ENCODE peak calls at places on chromosomes 6 and 20, in five cellular contexts. D is PC-3, C is neural progenitor cell, Z is fibroblast of lung, I is astrocyte. R is an unnamed sample.

GRCh38 chr6:129686941-129687627 is 22.9 kb downstream of the ARHGAP18 start:
- DNase-seq in D (no peak), C (no peak), Z (no peak), I (peak), R (peak)

GRCh38 chr6:63355632-63356031 is 35.8 kb upstream of the LGSN start:
- DNase-seq in D (no peak), C (no peak), Z (no peak), I (no peak), R (no peak)

GRCh38 chr6:108731229-108731565 is 117.0 kb upstream of the ARMC2 start:
- DNase-seq in D (no peak), C (peak), Z (no peak), I (no peak), R (no peak)

GRCh38 chr20:7967199-7967844 is 27.1 kb upstream of the HAO1 start:
- DNase-seq in D (peak), C (no peak), Z (peak), I (peak), R (peak)

GRCh38 chr6:1346556-1347186 is 34.8 kb downstream of the FOXQ1 start:
- DNase-seq in D (no peak), C (no peak), Z (peak), I (no peak), R (peak)

GRCh38 chr6:32178547-32179440 is 589 bp downstream of the RNF5 start:
- DNase-seq in D (no peak), C (no peak), Z (no peak), I (no peak), R (peak)

GRCh38 chr6:69570126-69570525 is 226.7 kb downstream of the LMBRD1 start:
- DNase-seq in D (no peak), C (no peak), Z (no peak), I (peak), R (no peak)

GRCh38 chr20:32612831-32613595 is 27.9 kb upstream of the NOL4L start:
- DNase-seq in D (no peak), C (peak), Z (no peak), I (no peak), R (no peak)

GRCh38 chr6:167305796-167306195 is 14.7 kb downstream of the UNC93A start:
- DNase-seq in D (no peak), C (no peak), Z (no peak), I (no peak), R (no peak)

GRCh38 chr6:30947231-30947630 is 6.5 kb downstream of the MUCL3 start:
- DNase-seq in D (no peak), C (no peak), Z (no peak), I (no peak), R (no peak)

GRCh38 chr6:14781707-14782306 is 464.1 kb upstream of the JARID2 start:
- DNase-seq in D (no peak), C (no peak), Z (no peak), I (no peak), R (no peak)

GRCh38 chr6:131641554-131641953 is 4.5 kb downstream of the ENPP3 start:
- DNase-seq in D (no peak), C (no peak), Z (no peak), I (no peak), R (no peak)

GRCh38 chr6:111011360-111012142 is 29.7 kb downstream of the RPF2 start:
- DNase-seq in D (peak), C (peak), Z (peak), I (peak), R (peak)

GRCh38 chr20:50691585-50692552 is 527 bp upstream of the RIPOR3 start:
- DNase-seq in D (no peak), C (peak), Z (peak), I (peak), R (peak)

GRCh38 chr20:50689864-50690263 is 1.5 kb downstream of the RIPOR3 start:
- DNase-seq in D (no peak), C (no peak), Z (peak), I (no peak), R (peak)

GRCh38 chr20:50690979-50691584 is at the start of gene RIPOR3:
- DNase-seq in D (no peak), C (peak), Z (no peak), I (peak), R (peak)

GRCh38 chr20:50692553-50692933 is 1.2 kb upstream of the RIPOR3 start:
- DNase-seq in D (no peak), C (no peak), Z (no peak), I (no peak), R (no peak)

GRCh38 chr20:50690562-50690978 is 772 bp downstream of the RIPOR3 start:
- DNase-seq in D (no peak), C (peak), Z (no peak), I (no peak), R (no peak)
- TF ChIP-seq EZH2 in D (no peak), C (no peak), Z (no peak), I (no peak), R (no peak)

GRCh38 chr20:51695574-51696303 is 72.5 kb downstream of the ATP9A start:
- DNase-seq in D (peak), C (no peak), Z (peak), I (peak), R (peak)
- H3K9ac ChIP-seq in D (peak), C (no peak), Z (no peak), I (peak), R (peak)

GRCh38 chr20:49149281-49150045 is 38.7 kb downstream of the STAU1 start:
- DNase-seq in D (no peak), C (no peak), Z (no peak), I (no peak), R (peak)

GRCh38 chr20:49147269-49147668 is 40.9 kb downstream of the STAU1 start:
- DNase-seq in D (no peak), C (no peak), Z (no peak), I (no peak), R (no peak)

GRCh38 chr20:49146442-49146841 is 41.7 kb downstream of the STAU1 start:
- DNase-seq in D (no peak), C (no peak), Z (no peak), I (no peak), R (no peak)

GRCh38 chr20:49148601-49149000 is 39.5 kb downstream of the STAU1 start:
- DNase-seq in D (no peak), C (no peak), Z (no peak), I (no peak), R (no peak)

DNA sequence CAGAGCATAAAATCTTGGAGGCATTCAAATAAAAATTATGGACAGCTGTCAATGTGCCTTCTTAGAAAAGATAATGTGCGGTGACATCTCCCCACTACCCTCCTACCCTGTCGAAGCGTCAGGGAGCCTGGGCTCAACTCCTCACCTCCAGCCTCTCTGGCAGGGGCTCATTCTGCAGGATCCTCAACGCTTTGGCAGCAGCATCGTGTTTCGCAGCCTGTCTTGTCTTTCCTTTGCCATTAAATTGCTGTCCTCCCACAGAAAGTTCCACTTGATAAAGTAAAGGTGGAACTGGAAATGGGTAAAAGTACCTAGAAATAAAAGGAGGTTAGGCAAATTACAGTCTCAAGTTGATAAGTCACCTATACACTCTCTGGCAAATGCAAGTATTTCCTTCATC is 36.7 kb downstream of the STAU1 start:
- DNase-seq in D (no peak), C (no peak), Z (no peak), I (no peak), R (no peak)
- TF ChIP-seq EZH2 in D (no peak), C (no peak), Z (no peak), I (no peak), R (no peak)

GRCh38 chr20:35663516-35663812 is 1.2 kb downstream of the CPNE1 start:
- DNase-seq in D (peak), C (no peak), Z (no peak), I (peak), R (peak)

GRCh38 chr20:35661013-35661412 is 3.7 kb downstream of the CPNE1 start:
- DNase-seq in D (peak), C (no peak), Z (no peak), I (peak), R (peak)

GRCh38 chr20:35663813-35664543 is 722 bp downstream of the CPNE1 start:
- DNase-seq in D (peak), C (peak), Z (peak), I (peak), R (peak)

GRCh38 chr20:35661908-35662307 is 2.8 kb downstream of the CPNE1 start:
- DNase-seq in D (no peak), C (no peak), Z (no peak), I (no peak), R (no peak)

DNA sequence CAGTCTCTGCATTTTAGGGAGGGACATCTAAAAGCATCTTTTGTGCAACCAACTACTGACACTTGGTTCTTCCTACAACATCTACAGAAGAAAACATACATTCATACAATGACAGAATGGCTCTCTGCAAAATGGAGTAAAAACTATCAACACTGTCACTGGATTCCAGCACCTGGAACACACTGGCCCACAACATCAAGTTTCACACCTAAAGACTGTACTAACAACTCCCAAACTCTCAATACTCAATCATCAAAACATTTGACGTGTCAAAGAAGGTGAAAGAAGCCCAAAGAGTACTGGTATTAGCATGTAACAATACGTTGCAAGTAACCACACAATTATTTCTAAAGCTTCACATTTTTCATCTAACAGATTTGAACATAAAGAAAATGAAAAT is 2.2 kb downstream of the CPNE1 start:
- DNase-seq in D (peak), C (no peak), Z (no peak), I (no peak), R (peak)
- H3K9ac ChIP-seq in D (peak), C (peak), Z (no peak), I (peak), R (peak)

GRCh38 chr6:6581014-6581413 is 7.5 kb upstream of the LY86 start:
- DNase-seq in D (no peak), C (no peak), Z (no peak), I (no peak), R (no peak)
- TF ChIP-seq EZH2 in D (no peak), C (no peak), Z (no peak), I (no peak), R (no peak)

DNA sequence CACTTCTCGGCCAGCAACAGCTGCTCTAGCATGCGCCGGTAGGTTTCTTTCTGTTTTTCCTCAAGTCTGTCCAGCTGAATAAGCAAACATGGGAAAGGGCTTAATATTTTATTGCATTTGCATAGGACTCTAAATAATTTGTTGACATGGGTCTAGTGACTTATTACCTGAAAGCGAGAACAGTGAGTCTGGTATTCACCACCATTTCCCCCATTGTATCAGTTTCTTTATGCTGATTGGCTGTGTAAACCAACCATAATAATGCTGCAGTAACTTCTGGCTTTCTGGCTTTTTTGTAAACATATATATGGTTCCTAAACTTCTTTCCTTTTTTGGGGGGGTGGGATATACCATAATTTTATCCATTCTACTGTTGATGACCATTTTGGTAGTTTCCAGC is 69.1 kb upstream of the TMEM30A start:
- DNase-seq in D (no peak), C (no peak), Z (no peak), I (no peak), R (no peak)
- H3K9ac ChIP-seq in D (no peak), C (no peak), Z (no peak), I (no peak), R (no peak)

DNA sequence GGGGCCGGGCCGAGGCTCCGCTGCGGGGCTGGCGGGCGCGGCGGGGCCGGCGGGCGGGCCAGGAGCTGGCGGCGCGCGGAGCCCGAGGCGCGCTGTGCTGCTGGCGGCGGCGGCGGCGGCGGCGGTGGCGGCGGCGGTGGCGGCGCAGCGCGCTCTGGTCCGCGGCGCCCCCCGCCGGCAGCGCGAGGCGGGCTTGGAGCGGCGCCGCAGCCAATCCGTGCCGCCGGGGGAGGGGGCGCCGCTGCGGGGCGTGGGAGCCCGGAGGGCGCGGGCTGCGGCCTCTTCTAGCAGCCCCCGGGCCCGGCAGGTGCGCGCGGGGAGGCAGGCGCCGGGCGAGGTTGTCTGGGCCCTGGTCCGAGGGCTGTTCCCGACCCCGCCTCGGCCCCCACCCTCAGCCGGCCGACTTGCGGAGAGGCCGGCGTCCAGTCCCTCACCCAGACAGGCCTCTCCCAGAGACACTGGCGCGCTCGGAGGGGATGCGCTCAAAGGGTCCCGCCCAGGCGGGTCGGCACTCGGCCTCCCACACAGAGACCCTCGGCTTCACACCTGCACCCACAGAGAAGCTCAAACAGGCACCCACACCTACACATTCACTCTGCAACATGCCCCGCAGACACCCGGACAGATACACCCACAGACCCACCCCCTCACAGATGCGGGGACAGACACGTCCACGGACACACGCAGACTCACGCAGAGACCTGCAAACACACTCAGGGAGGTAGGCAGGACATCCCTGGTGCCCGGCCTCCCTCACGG is at the start of gene RIMS4:
- DNase-seq in D (no peak), C (peak), Z (no peak), I (no peak), R (peak)
- TF ChIP-seq EZH2 in D (peak), C (no peak), Z (peak), I (peak), R (peak)